ENCODE peak calls at places on chromosomes 5 and 9, in ten cellular contexts. A is GM06990, F is dorsolateral prefrontal cortex, T is cardiac fibroblast, D is upper lobe of right lung, C is fibroblast of pulmonary artery, H is cardiac muscle cell, P is transverse colon, X is IMR-90, Z is astrocyte of the spinal cord. O is an unnamed sample.

GRCh38 chr9:18404482-18405029 is 69.4 kb upstream of the ADAMTSL1 start:
- DNase-seq in T (no peak), A (no peak), Z (no peak), H (no peak), C (no peak), F (no peak), D (no peak), P (no peak), X (no peak), O (no peak)

GRCh38 chr9:114282926-114283325 is 40.0 kb upstream of the ORM1 start:
- DNase-seq in D (peak; percentile 17), C (peak; percentile 68), T (peak; percentile 68), Z (peak; percentile 82), X (peak; percentile 93), A (no peak), F (peak; percentile 45), H (no peak), P (no peak), O (peak; percentile 73)

GRCh38 chr5:160357861-160358411 is 12.5 kb downstream of the C1QTNF2 start:
- DNase-seq in Z (no peak), X (no peak), A (no peak), T (peak; percentile 5), C (no peak), H (no peak), F (no peak), P (no peak), D (no peak), O (no peak)

GRCh38 chr9:93223241-93224180 is 39.6 kb downstream of the WNK2 start:
- DNase-seq in Z (peak; percentile 57), X (peak; percentile 63), P (peak; percentile 66), T (peak; percentile 68), D (no peak), H (no peak), F (no peak), A (no peak), C (peak; percentile 31), O (peak; percentile 20)

GRCh38 chr9:13491493-13492424 is 212.3 kb upstream of the MPDZ start:
- DNase-seq in C (no peak), A (no peak), H (peak; percentile 5), F (no peak), D (no peak), T (no peak), X (no peak), P (no peak), Z (no peak), O (no peak)

GRCh38 chr9:99231708-99232107 is 9.6 kb downstream of the SEC61B start:
- DNase-seq in C (peak; percentile 29), H (peak; percentile 42), P (no peak), X (peak; percentile 11), Z (no peak), D (no peak), T (peak; percentile 20), F (no peak), A (no peak), O (no peak)

GRCh38 chr5:1886634-1887399 is 4.1 kb upstream of the IRX4 start:
- DNase-seq in C (no peak), F (no peak), D (no peak), T (no peak), P (no peak), H (peak; percentile 60), X (no peak), Z (no peak), A (no peak), O (no peak)

GRCh38 chr5:133421394-133421793 is 190.9 kb downstream of the FSTL4 start:
- DNase-seq in Z (no peak), A (no peak), P (no peak), X (no peak), F (no peak), T (peak; percentile 14), H (peak; percentile 59), C (peak; percentile 26), D (no peak), O (no peak)

GRCh38 chr9:112852741-112853505 is 37.8 kb downstream of the SLC46A2 start:
- DNase-seq in X (no peak), D (no peak), C (no peak), F (peak; percentile 68), P (no peak), A (no peak), H (no peak), Z (no peak), T (no peak), O (no peak)

GRCh38 chr9:36189978-36190377 is 743 bp upstream of the CLTA start:
- DNase-seq in A (no peak), P (peak; percentile 32), H (peak; percentile 29), C (no peak), T (peak; percentile 32), X (no peak), D (no peak), Z (no peak), F (no peak), O (no peak)

GRCh38 chr5:125134216-125135081 is 388.0 kb upstream of the ZNF608 start:
- DNase-seq in A (no peak), Z (peak; percentile 90), F (no peak), X (peak; percentile 91), P (no peak), C (peak; percentile 84), H (no peak), D (no peak), T (peak; percentile 92), O (peak; percentile 89)

GRCh38 chr9:131578778-131579504 is 33.6 kb downstream of the PRRT1B start:
- DNase-seq in T (no peak), X (no peak), C (no peak), D (no peak), A (peak; percentile 51), H (no peak), F (no peak), Z (no peak), P (peak; percentile 35), O (no peak)

GRCh38 chr5:145775893-145776444 is 59.2 kb downstream of the PRELID2 start:
- DNase-seq in Z (peak; percentile 87), P (no peak), H (no peak), C (peak; percentile 95), A (no peak), X (peak; percentile 91), T (peak; percentile 97), F (no peak), D (no peak), O (peak; percentile 65)

GRCh38 chr5:92749943-92750342 is 831.1 kb downstream of the NR2F1-AS1 start:
- DNase-seq in X (peak; percentile 64), A (no peak), P (no peak), C (peak; percentile 57), F (no peak), T (peak; percentile 45), D (no peak), H (no peak), Z (peak; percentile 52), O (no peak)

GRCh38 chr9:125746774-125747052 is 460 bp upstream of the PBX3 start:
- DNase-seq in F (no peak), Z (no peak), H (no peak), T (no peak), C (no peak), D (no peak), A (no peak), P (no peak), X (no peak), O (no peak)
- TF ChIP-seq CTCF in F (no peak), Z (no peak), H (no peak), T (no peak), C (no peak), D (no peak), A (no peak), P (no peak), X (no peak), O (no peak)

GRCh38 chr9:4207476-4207875 is 92.4 kb downstream of the GLIS3 start:
- DNase-seq in X (no peak), A (no peak), H (no peak), T (no peak), F (no peak), C (no peak), D (no peak), Z (no peak), P (no peak), O (no peak)

GRCh38 chr9:4211806-4212205 is 88.1 kb downstream of the GLIS3 start:
- DNase-seq in X (no peak), H (no peak), T (no peak), C (no peak), D (no peak), F (no peak), A (no peak), Z (no peak), P (no peak), O (no peak)

GRCh38 chr9:4211022-4211421 is 88.8 kb downstream of the GLIS3 start:
- DNase-seq in T (no peak), D (no peak), A (no peak), C (no peak), X (no peak), F (no peak), Z (no peak), P (no peak), H (no peak), O (no peak)

GRCh38 chr9:4206718-4207117 is 93.2 kb downstream of the GLIS3 start:
- DNase-seq in P (no peak), C (peak; percentile 92), H (no peak), X (no peak), F (no peak), A (no peak), Z (no peak), D (no peak), T (peak; percentile 53), O (no peak)

GRCh38 chr9:4207881-4208615 is 91.8 kb downstream of the GLIS3 start:
- DNase-seq in C (peak; percentile 72), D (no peak), F (no peak), P (no peak), Z (peak; percentile 71), A (no peak), X (peak; percentile 61), T (peak; percentile 94), H (no peak), O (no peak)
- H3K4me3 ChIP-seq in C (no peak overlapping the region), D (no peak overlapping the region), F (no peak overlapping the region), P (no peak overlapping the region), Z (no peak overlapping the region), A (no peak overlapping the region), X (no peak overlapping the region), T (no peak overlapping the region), H (no peak overlapping the region), O (no peak overlapping the region)

GRCh38 chr9:70135176-70135575 is 91.5 kb downstream of the MAMDC2 start:
- DNase-seq in D (no peak), Z (no peak), T (peak; percentile 18), X (no peak), P (no peak), A (no peak), F (no peak), H (no peak), C (no peak), O (no peak)
- TF ChIP-seq CTCF in D (no peak), Z (no peak), T (no peak), X (peak; percentile 32), P (no peak), A (no peak), F (no peak), H (no peak), C (no peak), O (peak; percentile 2)

GRCh38 chr9:123823194-123823947 is 106.6 kb downstream of the DENND1A start:
- DNase-seq in Z (no peak), P (no peak), H (no peak), X (no peak), C (no peak), D (no peak), F (no peak), A (no peak), T (no peak), O (no peak)

GRCh38 chr9:123828449-123828848 is 101.5 kb downstream of the DENND1A start:
- DNase-seq in H (no peak), Z (no peak), A (no peak), X (no peak), D (no peak), F (no peak), T (no peak), C (no peak), P (no peak), O (no peak)

GRCh38 chr9:123820139-123820538 is 109.8 kb downstream of the DENND1A start:
- DNase-seq in P (no peak), D (no peak), H (no peak), F (no peak), T (no peak), A (no peak), C (no peak), X (no peak), Z (no peak), O (no peak)

GRCh38 chr9:123825337-123825736 is 104.6 kb downstream of the DENND1A start:
- DNase-seq in T (peak; percentile 60), Z (peak; percentile 33), F (no peak), X (peak; percentile 53), C (peak; percentile 18), P (no peak), H (no peak), D (no peak), A (no peak), O (no peak)
- H3K4me3 ChIP-seq in T (no peak overlapping the region), Z (no peak overlapping the region), F (no peak overlapping the region), X (no peak overlapping the region), C (no peak overlapping the region), P (no peak overlapping the region), H (no peak overlapping the region), D (no peak overlapping the region), A (no peak overlapping the region), O (no peak overlapping the region)